ENCODE peak calls at places on chromosome 2, in ten cellular contexts. One of them, this sample, is unnamed.
A peak's percentile ranks its signal among the peaks of the same experiment; 100 is the strongest.

GRCh38 chr2:227188292-227188691 is 23.9 kb downstream of the COL4A3 start:
- DNase-seq in A673: no peak
- DNase-seq in bronchial epithelial cell: peak; percentile 49
- DNase-seq in AG10803: peak; percentile 27
- DNase-seq in K562: no peak
- DNase-seq in RWPE1: no peak
- DNase-seq in left ventricle myocardium inferior: no peak
- DNase-seq in dorsolateral prefrontal cortex: no peak
- DNase-seq in sigmoid colon: no peak
- DNase-seq in left lung: peak; percentile 34
- DNase-seq in this sample: no peak

GRCh38 chr2:172928754-172929153 is 146.9 kb upstream of the MAP3K20 start:
- DNase-seq in A673: no peak
- DNase-seq in bronchial epithelial cell: peak; percentile 20
- DNase-seq in AG10803: peak; percentile 11
- DNase-seq in K562: no peak
- DNase-seq in RWPE1: no peak
- DNase-seq in left ventricle myocardium inferior: no peak
- DNase-seq in dorsolateral prefrontal cortex: no peak
- DNase-seq in sigmoid colon: no peak
- DNase-seq in left lung: no peak
- DNase-seq in this sample: no peak

GRCh38 chr2:158967114-158967730 is 1.2 kb upstream of the TANC1 start:
- DNase-seq in A673: peak; percentile 14
- DNase-seq in bronchial epithelial cell: no peak
- DNase-seq in AG10803: no peak
- DNase-seq in K562: no peak
- DNase-seq in RWPE1: no peak
- DNase-seq in left ventricle myocardium inferior: peak; percentile 18
- DNase-seq in dorsolateral prefrontal cortex: no peak
- DNase-seq in sigmoid colon: no peak
- DNase-seq in left lung: no peak
- DNase-seq in this sample: no peak

GRCh38 chr2:194104687-194105086 is 1552.3 kb upstream of the SLC39A10 start:
- DNase-seq in A673: no peak
- DNase-seq in bronchial epithelial cell: no peak
- DNase-seq in AG10803: no peak
- DNase-seq in K562: no peak
- DNase-seq in RWPE1: no peak
- DNase-seq in left ventricle myocardium inferior: no peak
- DNase-seq in dorsolateral prefrontal cortex: no peak
- DNase-seq in sigmoid colon: no peak
- DNase-seq in left lung: no peak
- DNase-seq in this sample: no peak

GRCh38 chr2:182715121-182715895 is 749 bp upstream of the DNAJC10 start:
- DNase-seq in A673: no peak
- DNase-seq in bronchial epithelial cell: peak; percentile 58
- DNase-seq in AG10803: peak; percentile 51
- DNase-seq in K562: no peak
- DNase-seq in RWPE1: peak; percentile 20
- DNase-seq in left ventricle myocardium inferior: no peak
- DNase-seq in dorsolateral prefrontal cortex: no peak
- DNase-seq in sigmoid colon: no peak
- DNase-seq in left lung: no peak
- DNase-seq in this sample: no peak

GRCh38 chr2:218833023-218833609 is 1.5 kb upstream of the PRKAG3 start:
- DNase-seq in A673: no peak
- DNase-seq in bronchial epithelial cell: no peak
- DNase-seq in AG10803: peak; percentile 4
- DNase-seq in K562: no peak
- DNase-seq in RWPE1: no peak
- DNase-seq in left ventricle myocardium inferior: no peak
- DNase-seq in dorsolateral prefrontal cortex: no peak
- DNase-seq in sigmoid colon: peak; percentile 8
- DNase-seq in left lung: no peak
- DNase-seq in this sample: no peak

GRCh38 chr2:46067501-46068292 is 229.5 kb upstream of the EPAS1 start:
- DNase-seq in A673: peak; percentile 10
- DNase-seq in bronchial epithelial cell: no peak
- DNase-seq in AG10803: peak; percentile 99
- DNase-seq in K562: no peak
- DNase-seq in RWPE1: peak; percentile 41
- DNase-seq in left ventricle myocardium inferior: no peak
- DNase-seq in dorsolateral prefrontal cortex: no peak
- DNase-seq in sigmoid colon: no peak
- DNase-seq in left lung: no peak
- DNase-seq in this sample: no peak

GRCh38 chr2:205462681-205463345 is 219.5 kb upstream of the NRP2 start:
- DNase-seq in A673: no peak
- DNase-seq in bronchial epithelial cell: no peak
- DNase-seq in AG10803: peak; percentile 22
- DNase-seq in K562: no peak
- DNase-seq in RWPE1: no peak
- DNase-seq in left ventricle myocardium inferior: no peak
- DNase-seq in dorsolateral prefrontal cortex: no peak
- DNase-seq in sigmoid colon: no peak
- DNase-seq in left lung: no peak
- DNase-seq in this sample: no peak

GRCh38 chr2:121192576-121192975 is 92.4 kb downstream of the TFCP2L1 start:
- DNase-seq in A673: no peak
- DNase-seq in bronchial epithelial cell: no peak
- DNase-seq in AG10803: no peak
- DNase-seq in K562: no peak
- DNase-seq in RWPE1: no peak
- DNase-seq in left ventricle myocardium inferior: no peak
- DNase-seq in dorsolateral prefrontal cortex: no peak
- DNase-seq in sigmoid colon: no peak
- DNase-seq in left lung: no peak
- DNase-seq in this sample: no peak

GRCh38 chr2:130754811-130755210 is 529 bp upstream of the AMER3 start:
- DNase-seq in A673: no peak
- DNase-seq in bronchial epithelial cell: no peak
- DNase-seq in AG10803: no peak
- DNase-seq in K562: no peak
- DNase-seq in RWPE1: no peak
- DNase-seq in left ventricle myocardium inferior: no peak
- DNase-seq in dorsolateral prefrontal cortex: no peak
- DNase-seq in sigmoid colon: no peak
- DNase-seq in left lung: no peak
- DNase-seq in this sample: no peak

GRCh38 chr2:42812899-42813479 is 20.6 kb upstream of the HAAO start:
- DNase-seq in A673: peak; percentile 62
- DNase-seq in bronchial epithelial cell: peak; percentile 63
- DNase-seq in AG10803: peak; percentile 25
- DNase-seq in K562: peak; percentile 45
- DNase-seq in RWPE1: no peak
- DNase-seq in left ventricle myocardium inferior: no peak
- DNase-seq in dorsolateral prefrontal cortex: no peak
- DNase-seq in sigmoid colon: no peak
- DNase-seq in left lung: no peak
- DNase-seq in this sample: no peak

GRCh38 chr2:128451636-128452411 is 133.2 kb upstream of the HS6ST1 start:
- DNase-seq in A673: no peak
- DNase-seq in bronchial epithelial cell: no peak
- DNase-seq in AG10803: no peak
- DNase-seq in K562: no peak
- DNase-seq in RWPE1: no peak
- DNase-seq in left ventricle myocardium inferior: no peak
- DNase-seq in dorsolateral prefrontal cortex: no peak
- DNase-seq in sigmoid colon: peak; percentile 33
- DNase-seq in left lung: no peak
- DNase-seq in this sample: no peak

GRCh38 chr2:170766693-170767092 is 3.5 kb upstream of the ERICH2 start:
- DNase-seq in A673: no peak
- DNase-seq in bronchial epithelial cell: no peak
- DNase-seq in AG10803: no peak
- DNase-seq in K562: no peak
- DNase-seq in RWPE1: no peak
- DNase-seq in left ventricle myocardium inferior: no peak
- DNase-seq in dorsolateral prefrontal cortex: no peak
- DNase-seq in sigmoid colon: no peak
- DNase-seq in left lung: no peak
- DNase-seq in this sample: no peak

GRCh38 chr2:73359915-73360697 is 25.5 kb upstream of the ALMS1 start:
- DNase-seq in A673: peak; percentile 42
- DNase-seq in bronchial epithelial cell: peak; percentile 7
- DNase-seq in AG10803: no peak
- DNase-seq in K562: no peak
- DNase-seq in RWPE1: no peak
- DNase-seq in left ventricle myocardium inferior: no peak
- DNase-seq in dorsolateral prefrontal cortex: no peak
- DNase-seq in sigmoid colon: no peak
- DNase-seq in left lung: no peak
- DNase-seq in this sample: no peak

GRCh38 chr2:161418715-161419337 is 2.7 kb downstream of the TBR1 start:
- DNase-seq in A673: no peak
- DNase-seq in bronchial epithelial cell: no peak
- DNase-seq in AG10803: peak; percentile 16
- DNase-seq in K562: peak; percentile 37
- DNase-seq in RWPE1: no peak
- DNase-seq in left ventricle myocardium inferior: no peak
- DNase-seq in dorsolateral prefrontal cortex: no peak
- DNase-seq in sigmoid colon: no peak
- DNase-seq in left lung: no peak
- DNase-seq in this sample: no peak

GRCh38 chr2:171787333-171788072 is 100.2 kb downstream of the DYNC1I2 start:
- DNase-seq in A673: no peak
- DNase-seq in bronchial epithelial cell: no peak
- DNase-seq in AG10803: no peak
- DNase-seq in K562: peak; percentile 12
- DNase-seq in RWPE1: no peak
- DNase-seq in left ventricle myocardium inferior: no peak
- DNase-seq in dorsolateral prefrontal cortex: no peak
- DNase-seq in sigmoid colon: no peak
- DNase-seq in left lung: no peak
- DNase-seq in this sample: no peak
- TF ChIP-seq CTCF in A673: no peak
- TF ChIP-seq CTCF in bronchial epithelial cell: no peak
- TF ChIP-seq CTCF in AG10803: no peak
- TF ChIP-seq CTCF in K562: peak; percentile 12
- TF ChIP-seq CTCF in RWPE1: no peak
- TF ChIP-seq CTCF in left ventricle myocardium inferior: no peak
- TF ChIP-seq CTCF in dorsolateral prefrontal cortex: no peak
- TF ChIP-seq CTCF in sigmoid colon: no peak
- TF ChIP-seq CTCF in left lung: no peak
- TF ChIP-seq CTCF in this sample: no peak

DNA sequence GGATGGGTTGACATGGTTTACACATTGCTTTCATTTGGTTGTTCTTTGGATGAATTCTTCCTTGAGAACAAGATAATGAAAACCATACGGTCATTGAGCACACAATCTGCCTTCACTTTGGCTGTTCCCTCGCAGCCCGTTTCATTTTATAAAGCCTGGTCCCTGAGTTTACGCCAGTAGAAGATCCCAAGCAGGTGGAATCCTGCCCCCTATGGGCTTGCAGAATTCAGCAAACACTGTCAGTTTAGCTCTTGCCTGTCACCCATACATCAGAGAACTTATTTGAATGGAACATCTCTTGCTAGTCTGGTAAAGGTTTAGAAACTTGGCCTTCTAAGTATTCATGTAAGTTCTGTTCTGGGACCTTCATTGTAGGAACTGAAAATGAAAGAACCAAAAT is 666.4 kb upstream of the ZEB2 start:
- DNase-seq in A673: peak; percentile 39
- DNase-seq in bronchial epithelial cell: no peak
- DNase-seq in AG10803: peak; percentile 70
- DNase-seq in K562: peak; percentile 46
- DNase-seq in RWPE1: no peak
- DNase-seq in left ventricle myocardium inferior: no peak
- DNase-seq in dorsolateral prefrontal cortex: no peak
- DNase-seq in sigmoid colon: peak; percentile 69
- DNase-seq in left lung: no peak
- DNase-seq in this sample: no peak
- TF ChIP-seq CTCF in A673: peak; percentile 35
- TF ChIP-seq CTCF in bronchial epithelial cell: no peak
- TF ChIP-seq CTCF in AG10803: peak; percentile 35
- TF ChIP-seq CTCF in K562: peak; percentile 60
- TF ChIP-seq CTCF in RWPE1: no peak
- TF ChIP-seq CTCF in left ventricle myocardium inferior: peak; percentile 41
- TF ChIP-seq CTCF in dorsolateral prefrontal cortex: no peak
- TF ChIP-seq CTCF in sigmoid colon: no peak
- TF ChIP-seq CTCF in left lung: no peak
- TF ChIP-seq CTCF in this sample: no peak

GRCh38 chr2:215404357-215404719 is 31.5 kb downstream of the FN1 start:
- DNase-seq in A673: no peak
- DNase-seq in bronchial epithelial cell: no peak
- DNase-seq in AG10803: no peak
- DNase-seq in K562: no peak
- DNase-seq in RWPE1: no peak
- DNase-seq in left ventricle myocardium inferior: no peak
- DNase-seq in dorsolateral prefrontal cortex: no peak
- DNase-seq in sigmoid colon: no peak
- DNase-seq in left lung: no peak
- DNase-seq in this sample: no peak

GRCh38 chr2:215401896-215402379 is 33.9 kb downstream of the FN1 start:
- DNase-seq in A673: peak; percentile 33
- DNase-seq in bronchial epithelial cell: peak; percentile 31
- DNase-seq in AG10803: peak; percentile 96
- DNase-seq in K562: no peak
- DNase-seq in RWPE1: no peak
- DNase-seq in left ventricle myocardium inferior: no peak
- DNase-seq in dorsolateral prefrontal cortex: no peak
- DNase-seq in sigmoid colon: no peak
- DNase-seq in left lung: no peak
- DNase-seq in this sample: no peak

GRCh38 chr2:215407061-215407460 is 28.8 kb downstream of the FN1 start:
- DNase-seq in A673: no peak
- DNase-seq in bronchial epithelial cell: no peak
- DNase-seq in AG10803: no peak
- DNase-seq in K562: no peak
- DNase-seq in RWPE1: no peak
- DNase-seq in left ventricle myocardium inferior: no peak
- DNase-seq in dorsolateral prefrontal cortex: no peak
- DNase-seq in sigmoid colon: no peak
- DNase-seq in left lung: no peak
- DNase-seq in this sample: no peak

GRCh38 chr2:215405722-215406581 is 29.9 kb downstream of the FN1 start:
- DNase-seq in A673: no peak
- DNase-seq in bronchial epithelial cell: no peak
- DNase-seq in AG10803: no peak
- DNase-seq in K562: no peak
- DNase-seq in RWPE1: no peak
- DNase-seq in left ventricle myocardium inferior: no peak
- DNase-seq in dorsolateral prefrontal cortex: no peak
- DNase-seq in sigmoid colon: no peak
- DNase-seq in left lung: no peak
- DNase-seq in this sample: no peak

GRCh38 chr2:215403441-215404356 is 32.2 kb downstream of the FN1 start:
- DNase-seq in A673: no peak
- DNase-seq in bronchial epithelial cell: no peak
- DNase-seq in AG10803: no peak
- DNase-seq in K562: no peak
- DNase-seq in RWPE1: no peak
- DNase-seq in left ventricle myocardium inferior: no peak
- DNase-seq in dorsolateral prefrontal cortex: no peak
- DNase-seq in sigmoid colon: no peak
- DNase-seq in left lung: no peak
- DNase-seq in this sample: no peak
- TF ChIP-seq CTCF in A673: no peak
- TF ChIP-seq CTCF in bronchial epithelial cell: no peak
- TF ChIP-seq CTCF in AG10803: no peak
- TF ChIP-seq CTCF in K562: no peak
- TF ChIP-seq CTCF in RWPE1: no peak
- TF ChIP-seq CTCF in left ventricle myocardium inferior: no peak
- TF ChIP-seq CTCF in dorsolateral prefrontal cortex: no peak
- TF ChIP-seq CTCF in sigmoid colon: no peak
- TF ChIP-seq CTCF in left lung: no peak
- TF ChIP-seq CTCF in this sample: no peak

GRCh38 chr2:150487537-150488429 is at the start of gene RND3:
- DNase-seq in A673: peak; percentile 99
- DNase-seq in bronchial epithelial cell: peak; percentile 97
- DNase-seq in AG10803: peak; percentile 99
- DNase-seq in K562: peak; percentile 76
- DNase-seq in RWPE1: peak; percentile 92
- DNase-seq in left ventricle myocardium inferior: peak; percentile 95
- DNase-seq in dorsolateral prefrontal cortex: peak; percentile 87
- DNase-seq in sigmoid colon: peak; percentile 99
- DNase-seq in left lung: peak; percentile 92
- DNase-seq in this sample: no peak
- TF ChIP-seq CTCF in A673: peak; percentile 92
- TF ChIP-seq CTCF in bronchial epithelial cell: peak; percentile 88
- TF ChIP-seq CTCF in AG10803: peak; percentile 92
- TF ChIP-seq CTCF in K562: peak; percentile 74
- TF ChIP-seq CTCF in RWPE1: peak; percentile 86
- TF ChIP-seq CTCF in left ventricle myocardium inferior: peak; percentile 89
- TF ChIP-seq CTCF in dorsolateral prefrontal cortex: peak; percentile 94
- TF ChIP-seq CTCF in sigmoid colon: peak; percentile 90
- TF ChIP-seq CTCF in left lung: peak; percentile 73
- TF ChIP-seq CTCF in this sample: no peak

This sample was measured in activated B cell treated with CpG ODN at 0.5 μM for 24 hours.